ENCODE peak calls at places on chromosomes 11 and 22, in six cellular contexts. G, L, C, U, Y and K are unnamed samples.

GRCh38 chr11:112128483-112129121 is 35.3 kb downstream of the IL18 start:
- DNase-seq in G (peak), L (no peak), C (no peak), U (no peak), Y (peak), K (no peak)

GRCh38 chr11:130146797-130147196 is 12.8 kb upstream of the ST14 start:
- DNase-seq in G (no peak), L (peak), C (peak), U (no peak), Y (no peak), K (no peak)

GRCh38 chr11:35953081-35953480 is 9.2 kb downstream of the LDLRAD3 start:
- DNase-seq in G (peak), L (no peak), C (no peak), U (no peak), Y (no peak), K (peak)

GRCh38 chr22:43262990-43263644 is 76.2 kb upstream of the TTLL12 start:
- DNase-seq in G (no peak), L (no peak), C (peak), U (no peak), Y (peak), K (no peak)

GRCh38 chr22:43050995-43051394 is 36.0 kb upstream of the PACSIN2 start:
- DNase-seq in G (no peak), L (no peak), C (no peak), U (no peak), Y (no peak), K (no peak)

GRCh38 chr22:19607198-19608113 is 83.2 kb upstream of the CLDN5 start:
- DNase-seq in G (no peak), L (peak), C (no peak), U (no peak), Y (no peak), K (peak)

GRCh38 chr11:60951909-60952741 is at the start of gene SLC15A3:
- DNase-seq in G (peak), L (peak), C (peak), U (no peak), Y (no peak), K (peak)

GRCh38 chr11:3984896-3985295 is 109.7 kb upstream of the RRM1 start:
- DNase-seq in G (no peak), L (no peak), C (no peak), U (peak), Y (no peak), K (no peak)

GRCh38 chr22:40628354-40629042 is 8.0 kb downstream of the MRTFA start:
- DNase-seq in G (no peak), L (no peak), C (peak), U (no peak), Y (no peak), K (no peak)

GRCh38 chr22:43110927-43111623 is 525 bp downstream of the BIK start:
- DNase-seq in G (no peak), L (peak), C (no peak), U (peak), Y (no peak), K (no peak)

GRCh38 chr11:62013266-62014157 is 46.1 kb upstream of the FTH1 start:
- DNase-seq in G (no peak), L (no peak), C (no peak), U (no peak), Y (no peak), K (no peak)

GRCh38 chr22:40764743-40765441 is 54.3 kb downstream of the SLC25A17 start:
- DNase-seq in G (no peak), L (no peak), C (no peak), U (no peak), Y (no peak), K (no peak)

GRCh38 chr22:38203855-38204497 is 2.2 kb downstream of the MAFF start:
- DNase-seq in G (no peak), L (no peak), C (no peak), U (no peak), Y (peak), K (no peak)

GRCh38 chr11:19777032-19777341 is 64.3 kb downstream of the NAV2 start:
- DNase-seq in G (no peak), L (peak), C (no peak), U (no peak), Y (no peak), K (no peak)

GRCh38 chr22:46007003-46007847 is 30.3 kb upstream of the WNT7B start:
- DNase-seq in G (no peak), L (peak), C (peak), U (no peak), Y (peak), K (no peak)

GRCh38 chr11:9840460-9841004 is 176.7 kb downstream of the SWAP70 start:
- DNase-seq in G (no peak), L (no peak), C (no peak), U (no peak), Y (no peak), K (no peak)

GRCh38 chr11:134555510-134555909 is 143.5 kb upstream of the B3GAT1 start:
- DNase-seq in G (no peak), L (peak), C (no peak), U (no peak), Y (no peak), K (no peak)

GRCh38 chr11:125394306-125394705 is 101.8 kb downstream of the FEZ1 start:
- DNase-seq in G (no peak), L (no peak), C (no peak), U (no peak), Y (no peak), K (no peak)

GRCh38 chr22:49549851-49550430 is 277.7 kb downstream of the BRD1 start:
- DNase-seq in G (no peak), L (no peak), C (no peak), U (no peak), Y (no peak), K (no peak)

GRCh38 chr22:21711851-21712250 is 23.7 kb downstream of the YPEL1 start:
- DNase-seq in G (no peak), L (no peak), C (no peak), U (no peak), Y (no peak), K (no peak)

GRCh38 chr22:21714784-21715183 is 20.8 kb downstream of the YPEL1 start:
- DNase-seq in G (no peak), L (no peak), C (no peak), U (no peak), Y (peak), K (no peak)

GRCh38 chr22:21712751-21713427 is 22.7 kb downstream of the YPEL1 start:
- DNase-seq in G (peak), L (peak), C (peak), U (peak), Y (peak), K (peak)

GRCh38 chr22:21713428-21714058 is 22.1 kb downstream of the YPEL1 start:
- DNase-seq in G (no peak), L (no peak), C (no peak), U (no peak), Y (no peak), K (no peak)

DNA sequence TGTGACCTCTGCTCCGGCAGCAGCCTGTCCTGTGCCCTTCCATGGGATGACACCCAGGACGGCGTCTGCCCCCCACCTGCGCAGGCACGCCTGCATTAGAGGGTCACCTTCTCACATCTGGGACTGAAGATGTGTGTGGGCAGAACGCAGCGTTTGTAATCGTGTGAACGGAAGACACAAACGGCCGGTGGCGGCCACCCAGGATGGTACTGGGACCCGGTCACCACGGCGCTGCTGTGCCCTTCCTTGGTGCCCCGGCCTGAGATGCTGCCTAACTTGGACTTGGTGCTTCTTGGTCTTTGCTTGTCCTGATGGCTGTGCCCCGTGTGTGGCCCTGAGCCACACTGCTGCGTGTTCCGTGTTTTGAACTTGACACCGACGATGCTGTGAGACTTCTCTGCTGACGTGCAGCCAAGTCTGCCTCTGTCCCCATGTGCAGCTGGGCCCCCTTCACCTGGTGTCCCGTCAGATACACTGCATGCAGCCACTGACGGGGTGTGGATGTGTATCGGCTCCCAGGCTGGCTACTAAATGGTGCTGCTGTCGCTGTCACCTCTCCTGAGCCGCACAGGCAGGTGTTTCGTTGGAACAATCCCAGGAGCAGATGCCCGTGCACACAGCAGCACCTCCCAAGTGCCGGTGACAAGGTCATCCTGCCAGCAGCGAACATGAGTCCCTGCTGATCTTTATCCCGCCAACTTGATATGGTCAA is 21.4 kb downstream of the YPEL1 start:
- DNase-seq in G (no peak), L (no peak), C (no peak), U (no peak), Y (no peak), K (no peak)
- H3K27ac ChIP-seq in G (no peak), L (no peak), C (no peak), U (no peak), Y (no peak), K (no peak)

GRCh38 chr22:47372596-47373385 is 610.3 kb downstream of the TBC1D22A start:
- DNase-seq in G (no peak), L (no peak), C (no peak), U (peak), Y (no peak), K (no peak)

GRCh38 chr22:47373648-47374272 is 611.3 kb downstream of the TBC1D22A start:
- DNase-seq in G (no peak), L (no peak), C (no peak), U (peak), Y (no peak), K (no peak)

GRCh38 chr22:47370448-47371262 is 608.2 kb downstream of the TBC1D22A start:
- DNase-seq in G (no peak), L (no peak), C (no peak), U (peak), Y (no peak), K (no peak)

GRCh38 chr22:47371263-47372090 is 609.0 kb downstream of the TBC1D22A start:
- DNase-seq in G (no peak), L (no peak), C (no peak), U (peak), Y (no peak), K (no peak)

GRCh38 chr22:47372111-47372581 is 609.7 kb downstream of the TBC1D22A start:
- DNase-seq in G (no peak), L (no peak), C (no peak), U (peak), Y (no peak), K (no peak)
- H3K27ac ChIP-seq in G (no peak), L (no peak), C (no peak), U (no peak), Y (no peak), K (no peak)

GRCh38 chr22:17980638-17981051 is 43.7 kb downstream of the MICAL3 start:
- DNase-seq in G (no peak), L (no peak), C (peak), U (peak), Y (no peak), K (no peak)

GRCh38 chr22:17981497-17981896 is 42.9 kb downstream of the MICAL3 start:
- DNase-seq in G (no peak), L (no peak), C (no peak), U (no peak), Y (no peak), K (no peak)

GRCh38 chr22:17978027-17978426 is 46.3 kb downstream of the MICAL3 start:
- DNase-seq in G (no peak), L (no peak), C (no peak), U (no peak), Y (no peak), K (no peak)

GRCh38 chr22:17982572-17983141 is 41.7 kb downstream of the MICAL3 start:
- DNase-seq in G (no peak), L (no peak), C (no peak), U (no peak), Y (no peak), K (no peak)

DNA sequence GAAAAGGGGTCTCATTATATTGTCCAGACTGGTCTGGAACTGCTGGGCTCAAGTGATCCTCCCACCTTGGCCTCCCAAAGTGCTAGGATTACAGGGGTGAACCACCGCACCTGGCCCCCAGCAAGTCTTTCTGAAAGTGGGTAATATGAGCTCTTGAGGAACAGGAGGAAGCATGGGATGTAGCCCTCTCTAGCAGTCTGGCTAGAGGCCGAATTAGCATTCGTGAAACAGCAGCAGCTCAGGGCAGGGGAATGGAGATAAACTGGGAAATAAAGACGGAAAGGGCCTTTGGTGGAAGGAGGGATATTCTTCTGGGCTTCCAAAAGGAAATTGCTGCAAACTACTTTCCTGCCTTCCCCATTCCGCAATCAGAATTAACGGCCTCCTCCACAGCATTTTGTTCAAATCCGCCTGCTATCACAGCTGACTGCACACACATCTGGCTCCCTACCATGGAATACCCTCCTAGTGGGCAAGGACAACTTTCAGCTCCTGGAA is 44.3 kb downstream of the MICAL3 start:
- DNase-seq in G (no peak), L (no peak), C (no peak), U (no peak), Y (no peak), K (no peak)
- H3K27ac ChIP-seq in G (peak), L (peak), C (no peak), U (no peak), Y (no peak), K (no peak)

DNA sequence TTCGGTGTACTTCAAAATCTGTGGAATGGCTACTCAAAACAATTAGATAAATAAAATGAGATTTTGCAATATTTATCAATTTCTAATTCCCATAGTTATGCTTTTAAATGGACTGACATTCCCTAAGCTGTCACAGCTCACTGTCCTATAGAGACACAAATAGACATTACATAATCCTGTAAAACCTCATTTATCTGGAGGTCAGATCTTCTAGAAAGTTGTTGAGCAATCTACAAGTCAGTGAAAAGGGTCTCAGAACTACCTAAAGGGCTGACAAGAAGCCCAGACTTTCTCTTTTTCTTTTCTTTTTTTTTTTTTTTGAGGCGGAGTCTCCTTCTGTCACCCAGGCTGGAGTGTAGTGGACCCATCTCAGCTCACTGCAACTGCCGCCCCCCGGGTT is 12.0 kb downstream of the ALG8 start:
- DNase-seq in G (no peak), L (no peak), C (no peak), U (no peak), Y (no peak), K (no peak)
- H3K27ac ChIP-seq in G (no peak), L (no peak), C (no peak), U (no peak), Y (no peak), K (no peak)

GRCh38 chr11:910589-911030 is at the start of gene CHID1:
- DNase-seq in G (peak), L (peak), C (peak), U (peak), Y (peak), K (peak)

GRCh38 chr11:908273-908672 is 2.3 kb downstream of the CHID1 start:
- DNase-seq in G (no peak), L (no peak), C (no peak), U (no peak), Y (no peak), K (no peak)

GRCh38 chr11:907668-908067 is 2.9 kb downstream of the CHID1 start:
- DNase-seq in G (no peak), L (no peak), C (no peak), U (no peak), Y (no peak), K (no peak)

GRCh38 chr11:910044-910588 is 494 bp downstream of the CHID1 start:
- DNase-seq in G (no peak), L (peak), C (no peak), U (no peak), Y (no peak), K (no peak)

GRCh38 chr11:909406-909805 is 1.2 kb downstream of the CHID1 start:
- DNase-seq in G (no peak), L (no peak), C (no peak), U (no peak), Y (no peak), K (no peak)
- H3K27ac ChIP-seq in G (no peak), L (no peak), C (no peak), U (no peak), Y (no peak), K (no peak)

DNA sequence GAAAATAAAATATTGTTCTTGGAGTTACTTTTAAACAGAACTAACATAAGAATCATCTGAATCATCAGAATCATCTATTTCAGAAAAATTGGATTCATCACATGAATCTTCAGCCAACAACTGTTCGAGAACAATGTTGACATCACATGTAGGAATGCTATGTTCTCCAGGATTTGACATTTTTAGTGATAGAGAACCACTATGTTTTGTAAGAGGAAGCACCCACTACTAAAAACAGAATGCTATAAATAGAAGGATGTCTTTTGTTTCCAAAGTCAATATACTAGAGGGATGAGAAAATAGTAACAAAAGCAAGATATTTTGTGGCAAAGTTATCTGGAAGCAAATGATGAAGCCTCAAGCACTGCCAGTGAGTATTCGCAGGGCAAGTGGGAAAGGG is 263.4 kb upstream of the DDI1 start:
- DNase-seq in G (no peak), L (no peak), C (no peak), U (no peak), Y (peak), K (no peak)
- H3K27ac ChIP-seq in G (no peak), L (no peak), C (no peak), U (no peak), Y (no peak), K (no peak)

GRCh38 chr11:94873910-94874575 is 99.3 kb downstream of the CWC15 start:
- DNase-seq in G (no peak), L (no peak), C (no peak), U (no peak), Y (no peak), K (no peak)
- H3K27ac ChIP-seq in G (no peak), L (no peak), C (no peak), U (no peak), Y (no peak), K (no peak)